ENCODE peak calls at places on chromosomes 13 and 19, in eight cellular contexts. X is keratinocyte, G is HEK293T, B is activated gamma-delta T cell treated with Interleukin-2 at 50 U/mL for 16 hours, F is lower leg skin, C is cardiac fibroblast, V is fibroblast of lung, W is ELF-1. K is an unnamed sample.

GRCh38 chr13:103283451-103283820 is 217.2 kb upstream of the SLC10A2 start:
- DNase-seq in W (no peak), G (no peak), C (no peak), X (no peak), F (no peak), B (no peak), V (no peak), K (no peak)

GRCh38 chr13:48478401-48478800 is 54.5 kb downstream of the RCBTB2 start:
- DNase-seq in C (peak), W (no peak), F (no peak), V (peak), X (no peak), B (no peak), G (no peak), K (no peak)

GRCh38 chr19:50332264-50333038 is 3.3 kb upstream of the KCNC3 start:
- DNase-seq in G (no peak), V (no peak), X (no peak), F (no peak), W (peak), B (no peak), C (no peak), K (no peak)

GRCh38 chr13:86608739-86609138 is 809.5 kb upstream of the SLITRK6 start:
- DNase-seq in W (no peak), B (no peak), X (no peak), V (no peak), F (no peak), G (no peak), C (no peak), K (no peak)

GRCh38 chr19:3154957-3155736 is 19.3 kb downstream of the GNA15 start:
- DNase-seq in V (peak), G (no peak), X (peak), W (peak), F (peak), C (peak), B (peak), K (peak)

GRCh38 chr19:42388851-42389489 is 1.1 kb downstream of the CNFN start:
- DNase-seq in B (no peak), F (no peak), G (no peak), X (no peak), C (no peak), V (no peak), W (no peak), K (no peak)

GRCh38 chr13:107534548-107534947 is 680.8 kb downstream of the LIG4 start:
- DNase-seq in F (no peak), G (no peak), W (no peak), B (no peak), C (no peak), V (no peak), X (no peak), K (no peak)

GRCh38 chr13:109787135-109787954 is 962 bp upstream of the IRS2 start:
- DNase-seq in C (peak), B (peak), X (no peak), V (no peak), F (peak), W (peak), G (no peak), K (peak)

GRCh38 chr19:46016426-46017094 is 6.3 kb downstream of the PGLYRP1 start:
- DNase-seq in W (peak), F (peak), G (peak), V (peak), X (no peak), B (peak), C (peak), K (peak)

GRCh38 chr19:4338441-4339350 is at the start of gene STAP2:
- DNase-seq in W (peak), G (no peak), F (peak), V (no peak), X (no peak), C (no peak), B (no peak), K (no peak)

GRCh38 chr19:49560358-49560900 is 19.9 kb downstream of the NOSIP start:
- DNase-seq in B (peak), G (no peak), F (peak), V (no peak), C (no peak), X (no peak), W (no peak), K (peak)

GRCh38 chr19:48618278-48618915 is 581 bp downstream of the RPL18 start:
- DNase-seq in W (no peak), X (no peak), F (no peak), V (no peak), G (no peak), C (no peak), B (no peak), K (no peak)

GRCh38 chr13:28613562-28613961 is 45.4 kb upstream of the POMP start:
- DNase-seq in C (no peak), W (no peak), G (no peak), B (no peak), V (no peak), F (no peak), X (no peak), K (no peak)

GRCh38 chr13:103009061-103009840 is 57.0 kb downstream of the SLC10A2 start:
- DNase-seq in W (no peak), F (no peak), X (no peak), B (no peak), C (no peak), G (no peak), V (no peak), K (no peak)

GRCh38 chr13:20616059-20616797 is 49.3 kb downstream of the IFT88 start:
- DNase-seq in G (no peak), F (no peak), W (no peak), X (no peak), C (peak), V (peak), B (no peak), K (no peak)

GRCh38 chr19:3668331-3669133 is 31.7 kb downstream of the PIP5K1C start:
- DNase-seq in V (no peak), W (no peak), F (no peak), C (no peak), X (no peak), B (no peak), G (no peak), K (no peak)

GRCh38 chr19:43525836-43526771 is 897 bp downstream of the ETHE1 start:
- DNase-seq in C (no peak), B (peak), F (no peak), V (no peak), W (peak), G (no peak), X (no peak), K (no peak)

GRCh38 chr13:35771898-35772297 is 295.4 kb upstream of the MAB21L1 start:
- DNase-seq in C (peak), F (no peak), G (no peak), X (no peak), B (no peak), V (peak), W (no peak), K (no peak)

GRCh38 chr19:41479757-41480191 is 36.8 kb downstream of the ERICH4 start:
- DNase-seq in W (no peak), F (no peak), B (no peak), G (no peak), X (no peak), V (no peak), C (peak), K (no peak)

GRCh38 chr13:27839809-27840467 is 47.7 kb downstream of the GSX1 start:
- DNase-seq in W (no peak), G (no peak), B (no peak), F (no peak), X (no peak), C (no peak), V (no peak), K (no peak)

GRCh38 chr13:87235621-87236020 is 435.6 kb upstream of the SLITRK5 start:
- DNase-seq in C (no peak), X (no peak), W (no peak), B (no peak), G (no peak), F (no peak), V (no peak), K (no peak)

GRCh38 chr13:99288069-99288468 is 19.1 kb downstream of the GPR183 start:
- DNase-seq in C (no peak), F (no peak), X (no peak), B (no peak), G (no peak), V (no peak), W (no peak), K (peak)

GRCh38 chr19:12494260-12494860 is 9.7 kb upstream of the ZNF709 start:
- DNase-seq in V (no peak), C (no peak), W (no peak), G (no peak), B (no peak), X (no peak), F (no peak), K (no peak)

GRCh38 chr19:35528218-35529038 is at the start of gene SBSN:
- DNase-seq in F (no peak), G (no peak), C (peak), B (no peak), X (no peak), W (no peak), V (peak), K (no peak)

GRCh38 chr13:95100525-95101121 is 200.6 kb downstream of the ABCC4 start:
- DNase-seq in G (no peak), V (peak), W (no peak), C (peak), X (no peak), F (no peak), B (no peak), K (peak)

GRCh38 chr13:26919311-26919710 is 158.7 kb upstream of the GPR12 start:
- DNase-seq in B (no peak), W (no peak), G (no peak), V (no peak), X (no peak), C (no peak), F (no peak), K (no peak)

GRCh38 chr19:34416021-34416545 is 11.9 kb downstream of the PDCD2L start:
- DNase-seq in W (no peak), G (no peak), X (no peak), F (no peak), V (no peak), B (no peak), C (peak), K (no peak)

GRCh38 chr13:46341112-46341711 is 45.8 kb downstream of the RUBCNL start:
- DNase-seq in V (peak), X (no peak), C (peak), F (no peak), G (no peak), B (no peak), W (no peak), K (peak)

GRCh38 chr13:26508885-26509284 is 48.6 kb upstream of the WASF3 start:
- DNase-seq in X (no peak), W (no peak), G (no peak), C (peak), V (peak), B (no peak), F (peak), K (no peak)

GRCh38 chr19:31342926-31343325 is 6.3 kb downstream of the TSHZ3 start:
- DNase-seq in G (no peak), C (no peak), X (no peak), B (no peak), V (no peak), W (no peak), F (no peak), K (no peak)

GRCh38 chr19:31054430-31054829 is 294.8 kb downstream of the TSHZ3 start:
- DNase-seq in V (peak), G (peak), W (peak), B (peak), X (no peak), F (no peak), C (peak), K (peak)

GRCh38 chr13:79309690-79310089 is 96.4 kb downstream of the RBM26 start:
- DNase-seq in W (no peak), F (no peak), X (no peak), C (no peak), V (no peak), G (no peak), B (no peak), K (no peak)

GRCh38 chr13:50361282-50361681 is 346.0 kb downstream of the KCNRG start:
- DNase-seq in W (no peak), C (no peak), B (no peak), G (no peak), F (no peak), X (no peak), V (no peak), K (no peak)

GRCh38 chr13:48930933-48931332 is 44.8 kb upstream of the FNDC3A start:
- DNase-seq in F (no peak), C (no peak), V (no peak), X (no peak), G (no peak), B (no peak), W (no peak), K (no peak)

GRCh38 chr13:112103260-112103843 is 36.4 kb downstream of the SOX1 start:
- DNase-seq in V (no peak), F (no peak), G (no peak), W (no peak), X (no peak), C (no peak), B (no peak), K (no peak)

GRCh38 chr19:12350185-12350889 is 15.1 kb downstream of the ZNF442 start:
- DNase-seq in C (no peak), B (no peak), F (no peak), G (no peak), V (peak), X (no peak), W (no peak), K (no peak)

GRCh38 chr13:20799726-20800416 is 26.1 kb upstream of the EEF1AKMT1 start:
- DNase-seq in X (no peak), B (no peak), F (no peak), W (no peak), G (no peak), C (peak), V (peak), K (no peak)

GRCh38 chr19:34325961-34326360 is 39.0 kb upstream of the GPI start:
- DNase-seq in X (no peak), B (no peak), F (no peak), C (no peak), W (peak), G (no peak), V (peak), K (no peak)

GRCh38 chr19:12603714-12604113 is 6.9 kb downstream of the ZNF490 start:
- DNase-seq in X (no peak), F (no peak), G (no peak), V (peak), W (no peak), B (peak), C (no peak), K (peak)

K was measured in T-helper 2 cell treated with Interferon-gamma antibody and Interleukin-4, amounts not matched to agents 5 μg/mL and 100 μg/mL, for 36 hours.